ENCODE peak calls at places on chromosomes 5 and 9, in six cellular contexts. One of them, this sample, is unnamed.

GRCh38 chr9:93159601-93160418 is 24.1 kb upstream of the WNK2 start:
- DNase-seq in GM12878: no peak
- DNase-seq in HepG2: peak; percentile 76
- DNase-seq in K562: peak; percentile 90
- DNase-seq in SK-N-SH: peak; percentile 97
- DNase-seq in HCT116: peak; percentile 67
- DNase-seq in this sample: peak; percentile 95

GRCh38 chr5:17069995-17070405 is 133.9 kb upstream of the MYO10 start:
- DNase-seq in SK-N-SH: no peak
- DNase-seq in GM12878: no peak
- DNase-seq in HCT116: peak; percentile 10
- DNase-seq in HepG2: no peak
- DNase-seq in K562: peak; percentile 31
- DNase-seq in this sample: no peak

GRCh38 chr9:115997923-115998322 is 155.7 kb upstream of the PAPPA start:
- DNase-seq in HepG2: no peak
- DNase-seq in K562: no peak
- DNase-seq in HCT116: no peak
- DNase-seq in GM12878: no peak
- DNase-seq in SK-N-SH: no peak
- DNase-seq in this sample: no peak

GRCh38 chr5:116738270-116738947 is 163.8 kb upstream of the SEMA6A start:
- DNase-seq in HepG2: no peak
- DNase-seq in K562: no peak
- DNase-seq in SK-N-SH: peak; percentile 37
- DNase-seq in HCT116: no peak
- DNase-seq in GM12878: no peak
- DNase-seq in this sample: peak; percentile 20

GRCh38 chr5:154355141-154355611 is 90.6 kb upstream of the SAP30L start:
- DNase-seq in GM12878: no peak
- DNase-seq in HCT116: no peak
- DNase-seq in HepG2: peak; percentile 58
- DNase-seq in SK-N-SH: peak; percentile 29
- DNase-seq in K562: peak; percentile 70
- DNase-seq in this sample: peak; percentile 33

GRCh38 chr5:104045987-104046386 is 483.4 kb upstream of the NUDT12 start:
- DNase-seq in HepG2: no peak
- DNase-seq in SK-N-SH: no peak
- DNase-seq in HCT116: no peak
- DNase-seq in GM12878: no peak
- DNase-seq in K562: no peak
- DNase-seq in this sample: no peak

GRCh38 chr5:1437452-1437851 is 7.8 kb downstream of the SLC6A3 start:
- DNase-seq in HCT116: peak; percentile 4
- DNase-seq in HepG2: peak; percentile 41
- DNase-seq in GM12878: no peak
- DNase-seq in K562: peak; percentile 37
- DNase-seq in SK-N-SH: peak; percentile 42
- DNase-seq in this sample: peak; percentile 58

GRCh38 chr9:94922691-94923107 is 196.2 kb downstream of the AOPEP start:
- DNase-seq in HepG2: peak; percentile 52
- DNase-seq in GM12878: no peak
- DNase-seq in SK-N-SH: no peak
- DNase-seq in K562: no peak
- DNase-seq in HCT116: no peak
- DNase-seq in this sample: no peak

GRCh38 chr9:133791069-133791468 is 52.9 kb upstream of the SARDH start:
- DNase-seq in K562: no peak
- DNase-seq in HepG2: no peak
- DNase-seq in SK-N-SH: no peak
- DNase-seq in HCT116: no peak
- DNase-seq in GM12878: no peak
- DNase-seq in this sample: no peak

DNA sequence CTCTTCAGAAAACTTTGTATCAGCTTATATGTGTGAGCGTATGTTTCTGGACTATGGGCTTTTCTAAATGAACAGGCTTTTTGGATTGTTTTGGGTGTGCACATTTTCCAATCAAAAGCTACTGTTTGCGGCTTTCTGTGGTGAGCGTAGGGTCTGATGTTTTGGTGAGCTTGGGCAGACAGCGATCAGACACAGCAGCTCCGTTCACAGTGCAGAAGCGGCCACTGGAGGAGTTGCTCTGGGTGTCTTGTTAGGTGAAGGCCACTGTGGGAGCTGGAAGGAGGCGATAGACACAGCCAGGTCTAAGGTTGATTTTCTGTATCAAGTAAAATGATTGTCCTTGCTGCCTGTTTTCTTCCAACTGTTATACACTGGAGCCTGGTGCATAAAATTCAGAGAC is 11.1 kb downstream of the PRRC2B start:
- DNase-seq in K562: peak; percentile 16
- DNase-seq in GM12878: no peak
- DNase-seq in HCT116: no peak
- DNase-seq in SK-N-SH: no peak
- DNase-seq in HepG2: no peak
- DNase-seq in this sample: no peak
- TF ChIP-seq REST in K562: no peak
- TF ChIP-seq REST in GM12878: no peak
- TF ChIP-seq REST in HCT116: no peak
- TF ChIP-seq REST in SK-N-SH: no peak
- TF ChIP-seq REST in HepG2: no peak
- TF ChIP-seq REST in this sample: no peak

GRCh38 chr5:76724871-76725270 is 8.9 kb downstream of the F2R start:
- DNase-seq in HepG2: peak; percentile 46
- DNase-seq in SK-N-SH: no peak
- DNase-seq in K562: no peak
- DNase-seq in HCT116: no peak
- DNase-seq in GM12878: no peak
- DNase-seq in this sample: no peak
- H2AFZ ChIP-seq in HepG2: no peak overlapping the region
- H2AFZ ChIP-seq in SK-N-SH: no peak overlapping the region
- H2AFZ ChIP-seq in K562: no peak overlapping the region
- H2AFZ ChIP-seq in HCT116: no peak overlapping the region
- H2AFZ ChIP-seq in GM12878: no peak overlapping the region
- H2AFZ ChIP-seq in this sample: no peak overlapping the region

GRCh38 chr9:69674741-69675438 is 2.7 kb upstream of the APBA1 start:
- DNase-seq in HepG2: no peak
- DNase-seq in HCT116: no peak
- DNase-seq in K562: no peak
- DNase-seq in SK-N-SH: no peak
- DNase-seq in GM12878: no peak
- DNase-seq in this sample: no peak

GRCh38 chr9:69672828-69673640 is 863 bp upstream of the APBA1 start:
- DNase-seq in HCT116: peak; percentile 77
- DNase-seq in K562: peak; percentile 76
- DNase-seq in SK-N-SH: peak; percentile 86
- DNase-seq in GM12878: peak; percentile 3
- DNase-seq in HepG2: peak; percentile 55
- DNase-seq in this sample: peak; percentile 97

GRCh38 chr9:69674112-69674511 is 1.9 kb upstream of the APBA1 start:
- DNase-seq in K562: no peak
- DNase-seq in SK-N-SH: no peak
- DNase-seq in HCT116: peak; percentile 16
- DNase-seq in HepG2: no peak
- DNase-seq in GM12878: no peak
- DNase-seq in this sample: peak; percentile 81

GRCh38 chr9:69671291-69671903 is 774 bp downstream of the APBA1 start:
- DNase-seq in HepG2: no peak
- DNase-seq in K562: no peak
- DNase-seq in HCT116: no peak
- DNase-seq in SK-N-SH: no peak
- DNase-seq in GM12878: no peak
- DNase-seq in this sample: no peak

DNA sequence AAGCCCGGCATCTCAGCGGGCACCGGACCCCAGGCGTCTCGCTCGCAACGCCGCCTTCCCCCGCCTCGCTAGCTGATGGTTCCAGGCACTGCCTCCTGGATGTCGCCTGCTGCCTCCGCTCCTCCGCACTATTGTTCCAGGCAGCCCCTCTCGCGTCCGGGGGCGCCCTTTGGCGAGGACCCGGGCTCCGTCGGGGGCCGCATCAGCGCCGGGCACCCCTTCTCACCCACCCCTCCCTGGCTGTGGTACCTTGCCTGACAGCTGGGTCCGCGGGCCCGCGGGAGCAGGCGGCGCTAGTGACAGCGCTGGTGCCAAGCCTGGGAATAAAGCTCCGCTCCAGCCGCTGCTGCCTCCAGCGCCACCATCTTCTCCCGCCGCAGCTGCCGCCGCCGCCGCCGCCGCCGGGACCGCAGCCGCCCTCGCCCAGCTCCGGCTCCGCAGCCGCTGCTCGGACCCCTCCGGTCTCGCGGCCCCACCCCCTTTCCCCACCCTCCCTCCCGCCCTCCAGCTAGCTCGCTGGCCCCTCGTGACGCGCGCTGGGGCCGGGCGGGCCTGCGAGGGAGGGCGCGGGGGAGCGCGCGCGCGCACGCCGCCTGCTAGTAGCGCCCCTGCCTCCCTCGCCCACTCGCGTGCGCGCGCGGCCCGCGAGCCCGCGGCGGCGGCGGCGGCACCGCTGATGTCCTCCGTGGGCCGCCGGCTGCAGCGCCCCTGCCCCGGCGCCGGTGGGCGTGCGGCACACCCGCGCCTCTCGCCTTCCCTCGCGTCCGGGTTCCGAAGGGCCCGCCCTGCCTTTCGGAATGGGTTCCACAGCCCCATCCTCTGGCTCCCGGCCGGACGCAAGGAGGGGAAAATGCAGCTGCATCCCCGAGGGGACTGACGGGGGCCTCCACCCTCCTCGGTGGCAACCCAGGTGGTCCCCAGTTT is at the start of gene APBA1:
- DNase-seq in HepG2: no peak
- DNase-seq in HCT116: no peak
- DNase-seq in GM12878: no peak
- DNase-seq in K562: peak; percentile 32
- DNase-seq in SK-N-SH: peak; percentile 89
- DNase-seq in this sample: peak; percentile 64
- TF ChIP-seq CTCF in HepG2: no peak
- TF ChIP-seq CTCF in HCT116: no peak
- TF ChIP-seq CTCF in GM12878: no peak
- TF ChIP-seq CTCF in K562: no peak
- TF ChIP-seq CTCF in SK-N-SH: peak; percentile 29
- TF ChIP-seq CTCF in this sample: no peak

GRCh38 chr9:83955985-83956287 is 24.1 kb downstream of the HNRNPK start:
- DNase-seq in GM12878: no peak
- DNase-seq in HepG2: peak; percentile 36
- DNase-seq in SK-N-SH: no peak
- DNase-seq in K562: peak; percentile 49
- DNase-seq in HCT116: no peak
- DNase-seq in this sample: peak; percentile 25
- TF ChIP-seq REST in GM12878: no peak
- TF ChIP-seq REST in HepG2: no peak
- TF ChIP-seq REST in SK-N-SH: no peak
- TF ChIP-seq REST in K562: no peak
- TF ChIP-seq REST in HCT116: no peak
- TF ChIP-seq REST in this sample: no peak

DNA sequence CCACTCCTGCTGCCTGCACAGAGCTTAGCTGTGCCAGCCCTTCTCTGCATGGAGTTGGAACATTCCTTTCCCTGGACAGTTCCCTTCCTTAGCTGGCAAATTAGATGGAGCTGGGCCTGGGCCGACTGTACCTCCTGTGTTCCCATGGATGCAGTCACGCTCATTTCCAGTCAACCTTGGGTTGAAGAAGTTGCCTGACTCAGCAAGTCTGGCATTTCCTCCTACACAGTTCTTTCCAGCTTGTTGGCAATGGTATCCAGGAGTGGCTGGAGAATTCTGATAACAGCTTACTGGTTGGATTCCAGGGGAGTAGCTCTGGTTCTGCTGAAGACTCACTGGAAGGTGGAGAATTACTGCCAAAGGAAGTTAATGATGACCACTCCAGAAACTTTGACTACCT is 9.2 kb upstream of the TAF1L start:
- DNase-seq in HCT116: no peak
- DNase-seq in SK-N-SH: no peak
- DNase-seq in K562: peak; percentile 6
- DNase-seq in GM12878: no peak
- DNase-seq in HepG2: no peak
- DNase-seq in this sample: no peak
- H2AFZ ChIP-seq in HCT116: no peak overlapping the region
- H2AFZ ChIP-seq in SK-N-SH: no peak overlapping the region
- H2AFZ ChIP-seq in K562: no peak overlapping the region
- H2AFZ ChIP-seq in GM12878: no peak overlapping the region
- H2AFZ ChIP-seq in HepG2: no peak overlapping the region
- H2AFZ ChIP-seq in this sample: no peak overlapping the region

DNA sequence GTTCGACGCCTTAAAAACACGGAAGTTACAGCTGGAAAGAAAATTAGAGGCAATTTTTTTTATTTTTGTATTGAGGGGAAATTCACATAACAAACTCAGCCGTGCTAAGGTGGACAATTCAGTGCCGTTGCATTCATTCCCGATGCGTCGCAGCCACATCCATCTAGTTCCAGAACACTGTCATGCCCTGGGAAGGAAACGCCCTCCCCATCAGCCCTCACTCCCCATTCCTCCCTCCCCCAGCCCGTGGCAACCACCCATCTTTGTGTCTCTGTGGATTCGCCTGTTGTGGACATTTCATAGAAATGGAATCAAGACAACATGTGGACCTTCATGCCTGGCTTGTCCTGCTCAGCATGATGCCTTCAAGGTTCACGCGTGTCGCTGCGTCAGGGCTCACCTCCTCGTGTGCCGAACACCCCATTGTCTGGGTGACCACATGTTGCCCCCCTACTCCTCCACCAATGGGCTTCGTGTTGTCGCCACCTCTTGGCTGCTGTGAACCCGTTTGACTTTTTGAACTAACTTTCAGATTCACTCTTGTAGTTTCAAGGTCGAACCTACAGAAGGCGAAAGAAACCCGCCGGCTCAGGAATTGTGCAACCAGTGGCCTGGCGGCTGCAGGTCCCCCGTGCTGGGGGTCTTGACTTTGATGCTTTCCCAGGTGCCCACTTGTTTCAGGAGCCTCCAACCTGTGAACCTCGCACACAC is 17.4 kb upstream of the CAMSAP1 start:
- DNase-seq in SK-N-SH: no peak
- DNase-seq in K562: no peak
- DNase-seq in HepG2: peak; percentile 30
- DNase-seq in HCT116: no peak
- DNase-seq in GM12878: no peak
- DNase-seq in this sample: peak; percentile 72
- TF ChIP-seq CTCF in SK-N-SH: no peak
- TF ChIP-seq CTCF in K562: peak; percentile 19
- TF ChIP-seq CTCF in HepG2: peak; percentile 54
- TF ChIP-seq CTCF in HCT116: no peak
- TF ChIP-seq CTCF in GM12878: no peak
- TF ChIP-seq CTCF in this sample: peak; percentile 73

This sample was measured in GM23338.